ENCODE peak calls at places on chromosomes 4 and X, in six cellular contexts. O, B, F, D, G and S are unnamed samples.
A peak's percentile ranks its signal among the peaks of the same experiment; 100 is the strongest.

GRCh38 chr4:53943345-53944085 is 120.9 kb downstream of the CHIC2 start:
- DNase-seq in O (peak; percentile 69), B (no peak), F (no peak), D (peak; percentile 51), G (no peak), S (no peak)

GRCh38 chrX:17930850-17931249 is 69.8 kb upstream of the RAI2 start:
- DNase-seq in O (no peak), B (no peak), F (no peak), D (no peak), G (no peak), S (peak; percentile 16)

GRCh38 chr4:103915224-103915869 is 195.6 kb upstream of the TACR3 start:
- DNase-seq in O (no peak), B (no peak), F (no peak), D (peak; percentile 31), G (no peak), S (peak; percentile 37)

GRCh38 chr4:271492-272103 is 33.7 kb downstream of the ZNF732 start:
- DNase-seq in O (no peak), B (no peak), F (no peak), D (no peak), G (no peak), S (no peak)

GRCh38 chr4:4574792-4575191 is 32.9 kb upstream of the STX18 start:
- DNase-seq in O (peak; percentile 72), B (no peak), F (peak; percentile 47), D (peak; percentile 92), G (no peak), S (peak; percentile 80)

GRCh38 chrX:108020631-108021030 is 24.2 kb upstream of the VSIG1 start:
- DNase-seq in O (peak; percentile 28), B (no peak), F (no peak), D (no peak), G (no peak), S (peak; percentile 48)

GRCh38 chr4:130023088-130023487 is 927.1 kb downstream of the C4orf33 start:
- DNase-seq in O (no peak), B (no peak), F (no peak), D (no peak), G (no peak), S (no peak)

GRCh38 chrX:137565921-137566745 is at the start of gene ZIC3:
- DNase-seq in O (no peak), B (no peak), F (peak; percentile 88), D (peak; percentile 0), G (no peak), S (peak; percentile 91)

GRCh38 chrX:14032383-14032782 is 2.7 kb upstream of the GEMIN8 start:
- DNase-seq in O (peak; percentile 61), B (no peak), F (no peak), D (peak; percentile 47), G (peak; percentile 35), S (peak; percentile 55)

GRCh38 chr4:16655140-16655539 is 243.3 kb downstream of the LDB2 start:
- DNase-seq in O (no peak), B (no peak), F (no peak), D (no peak), G (no peak), S (no peak)

GRCh38 chr4:186719925-186720694 is 3.5 kb downstream of the FAT1 start:
- DNase-seq in O (no peak), B (no peak), F (no peak), D (peak; percentile 42), G (no peak), S (peak; percentile 87)

GRCh38 chrX:151552721-151553120 is 10.8 kb upstream of the PASD1 start:
- DNase-seq in O (no peak), B (no peak), F (no peak), D (no peak), G (no peak), S (no peak)

GRCh38 chrX:105126201-105126600 is 94.3 kb downstream of the TEX13A start:
- DNase-seq in O (no peak), B (no peak), F (no peak), D (peak; percentile 1), G (no peak), S (no peak)

GRCh38 chr4:182369211-182369610 is 126.0 kb downstream of the TENM3 start:
- DNase-seq in O (peak; percentile 62), B (no peak), F (no peak), D (no peak), G (no peak), S (peak; percentile 67)

GRCh38 chr4:82043081-82043808 is 330.5 kb downstream of the HNRNPD start:
- DNase-seq in O (no peak), B (no peak), F (peak; percentile 53), D (no peak), G (no peak), S (peak; percentile 76)

GRCh38 chr4:4960574-4960973 is 58.7 kb downstream of the CYTL1 start:
- DNase-seq in O (no peak), B (no peak), F (no peak), D (no peak), G (no peak), S (no peak)

GRCh38 chrX:40003071-40003981 is 94.4 kb downstream of the BCOR start:
- DNase-seq in O (peak; percentile 17), B (no peak), F (no peak), D (peak; percentile 36), G (no peak), S (peak; percentile 47)

GRCh38 chrX:79287724-79288123 is 79.4 kb downstream of the ITM2A start:
- DNase-seq in O (no peak), B (no peak), F (no peak), D (no peak), G (no peak), S (no peak)

GRCh38 chr4:139030614-139031235 is 15.1 kb downstream of the NOCT start:
- DNase-seq in O (peak; percentile 83), B (peak; percentile 43), F (peak; percentile 77), D (peak; percentile 84), G (peak; percentile 79), S (peak; percentile 89)

GRCh38 chrX:136170109-136170800 is 22.9 kb downstream of the FHL1 start:
- DNase-seq in O (peak; percentile 50), B (no peak), F (no peak), D (peak; percentile 78), G (no peak), S (peak; percentile 46)

GRCh38 chr4:42640613-42641012 is 16.3 kb downstream of the ATP8A1 start:
- DNase-seq in O (no peak), B (no peak), F (no peak), D (no peak), G (no peak), S (no peak)

GRCh38 chr4:109294468-109295020 is 7.9 kb downstream of the COL25A1 start:
- DNase-seq in O (peak; percentile 13), B (no peak), F (no peak), D (peak; percentile 75), G (no peak), S (no peak)

GRCh38 chrX:45748443-45748842 is 547.8 kb upstream of the DIPK2B start:
- DNase-seq in O (no peak), B (no peak), F (no peak), D (no peak), G (no peak), S (no peak)

GRCh38 chr4:138919094-138919936 is 96.3 kb upstream of the NOCT start:
- DNase-seq in O (peak; percentile 82), B (no peak), F (peak; percentile 86), D (peak; percentile 83), G (peak; percentile 69), S (peak; percentile 89)

DNA sequence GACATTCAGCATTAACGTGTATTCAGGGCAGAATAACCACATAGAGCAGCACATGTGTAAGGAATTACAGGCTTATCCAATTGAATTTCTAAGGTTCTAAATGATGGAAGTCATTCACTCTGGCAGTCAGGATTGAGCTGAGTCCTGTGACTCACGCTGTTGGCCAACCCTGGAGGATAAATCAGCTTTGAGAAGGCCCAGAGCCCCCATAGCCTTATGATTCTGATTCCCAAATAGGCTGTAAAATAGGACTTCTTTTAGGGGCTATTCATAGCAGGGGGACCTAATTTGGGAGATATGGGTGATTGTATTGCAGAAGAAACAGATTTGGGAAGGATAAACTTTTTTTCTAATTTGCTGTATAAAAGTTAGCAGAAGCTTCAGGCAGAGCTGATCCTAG is 8.1 kb upstream of the HPF1 start:
- DNase-seq in O (no peak), B (no peak), F (no peak), D (no peak), G (no peak), S (no peak)
- H3K23ac ChIP-seq in O (no peak overlapping the region), B (no peak overlapping the region), F (no peak overlapping the region), D (no peak overlapping the region), G (no peak overlapping the region), S (no peak overlapping the region)

DNA sequence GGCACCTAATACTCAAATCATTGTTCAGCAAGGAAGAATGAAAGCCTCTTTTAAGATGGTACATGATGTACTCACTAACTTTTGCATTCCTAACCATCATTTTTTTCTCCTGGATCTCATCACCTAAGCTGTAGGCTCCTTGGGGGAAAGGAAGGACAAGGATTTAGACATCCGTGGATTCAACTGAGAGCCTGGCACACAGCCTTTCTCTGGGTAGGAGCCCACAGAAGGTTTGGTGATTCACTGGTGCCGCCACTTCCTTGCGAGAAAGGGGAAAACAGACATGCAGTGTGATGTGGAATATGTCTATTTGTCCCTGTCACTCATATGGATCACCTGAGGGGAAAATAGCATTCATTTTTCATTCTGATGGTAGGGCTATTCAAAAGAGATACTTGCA is 147.3 kb downstream of the PCDH7 start:
- DNase-seq in O (no peak), B (no peak), F (no peak), D (no peak), G (no peak), S (no peak)
- H2AK5ac ChIP-seq in O (peak overlapping the region; percentile 53), B (no peak overlapping the region), F (no peak overlapping the region), D (no peak overlapping the region), G (no peak overlapping the region), S (no peak overlapping the region)

GRCh38 chr4:110840221-110840654 is 217.4 kb upstream of the PITX2 start:
- DNase-seq in O (peak; percentile 72), B (no peak), F (no peak), D (no peak), G (no peak), S (no peak)

GRCh38 chr4:110837896-110838450 is 215.1 kb upstream of the PITX2 start:
- DNase-seq in O (no peak), B (no peak), F (peak; percentile 28), D (no peak), G (no peak), S (no peak)
- H3K23ac ChIP-seq in O (no peak overlapping the region), B (no peak overlapping the region), F (no peak overlapping the region), D (no peak overlapping the region), G (no peak overlapping the region), S (no peak overlapping the region)

GRCh38 chr4:8263397-8263796 is 6.2 kb upstream of the HTRA3 start:
- DNase-seq in O (no peak), B (no peak), F (no peak), D (no peak), G (no peak), S (no peak)

GRCh38 chr4:8265171-8265929 is 4.2 kb upstream of the HTRA3 start:
- DNase-seq in O (no peak), B (no peak), F (no peak), D (no peak), G (no peak), S (no peak)

GRCh38 chr4:8266088-8266487 is 3.5 kb upstream of the HTRA3 start:
- DNase-seq in O (no peak), B (no peak), F (no peak), D (no peak), G (no peak), S (no peak)

GRCh38 chr4:8262637-8263322 is 6.8 kb upstream of the HTRA3 start:
- DNase-seq in O (no peak), B (no peak), F (no peak), D (no peak), G (no peak), S (no peak)

DNA sequence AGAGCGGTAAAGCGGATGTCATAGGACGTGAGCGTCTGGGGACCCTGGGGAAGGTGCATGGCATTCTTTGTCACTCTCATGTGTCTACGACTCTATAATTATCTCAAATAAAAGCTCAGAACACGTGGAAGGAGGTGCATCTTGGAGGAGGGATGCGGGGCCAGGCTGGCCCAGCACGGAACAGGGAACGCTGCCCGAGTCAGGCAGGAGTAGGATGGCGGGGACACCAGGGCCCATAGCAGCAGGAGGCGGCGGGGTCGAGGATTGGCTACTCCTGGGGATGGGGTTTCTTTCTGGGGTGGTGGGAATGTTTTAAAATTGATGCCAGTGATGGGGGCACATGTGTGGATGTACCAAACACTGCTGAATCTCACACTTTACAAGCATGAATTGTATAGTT is 5.4 kb upstream of the HTRA3 start:
- DNase-seq in O (no peak), B (no peak), F (no peak), D (no peak), G (no peak), S (no peak)
- H2AK5ac ChIP-seq in O (peak overlapping the region; percentile 25), B (peak overlapping the region; percentile 75), F (no peak overlapping the region), D (no peak overlapping the region), G (peak overlapping the region; percentile 6), S (no peak overlapping the region)